ENCODE peak calls at places on chromosome 20, in ten cellular contexts. One of them, this sample, is unnamed.

GRCh38 chr20:61584851-61585250 is 332.8 kb downstream of the CDH4 start:
- DNase-seq in H7: no peak
- DNase-seq in activated gamma-delta T cell treated with Interleukin-2 at 50 U/mL for 16 hours: no peak
- DNase-seq in nephron progenitor cell: no peak
- DNase-seq in small intestine: no peak
- DNase-seq in Kasumi-1: no peak
- DNase-seq in KG1: no peak
- DNase-seq in AG09309: no peak
- DNase-seq in activated naive CD4-positive, alpha-beta T cell: no peak
- DNase-seq in cardiac muscle cell: peak
- DNase-seq in this sample: no peak

GRCh38 chr20:33670715-33671499 is 3.3 kb downstream of the NECAB3 start:
- DNase-seq in H7: no peak
- DNase-seq in activated gamma-delta T cell treated with Interleukin-2 at 50 U/mL for 16 hours: no peak
- DNase-seq in nephron progenitor cell: no peak
- DNase-seq in small intestine: no peak
- DNase-seq in Kasumi-1: no peak
- DNase-seq in KG1: no peak
- DNase-seq in AG09309: no peak
- DNase-seq in activated naive CD4-positive, alpha-beta T cell: no peak
- DNase-seq in cardiac muscle cell: no peak
- DNase-seq in this sample: no peak

GRCh38 chr20:7410150-7410549 is 530.1 kb downstream of the HAO1 start:
- DNase-seq in H7: no peak
- DNase-seq in activated gamma-delta T cell treated with Interleukin-2 at 50 U/mL for 16 hours: no peak
- DNase-seq in nephron progenitor cell: no peak
- DNase-seq in small intestine: no peak
- DNase-seq in Kasumi-1: no peak
- DNase-seq in KG1: no peak
- DNase-seq in AG09309: no peak
- DNase-seq in activated naive CD4-positive, alpha-beta T cell: no peak
- DNase-seq in cardiac muscle cell: no peak
- DNase-seq in this sample: no peak

GRCh38 chr20:8858181-8858794 is 210.6 kb upstream of the PLCB4 start:
- DNase-seq in H7: no peak
- DNase-seq in activated gamma-delta T cell treated with Interleukin-2 at 50 U/mL for 16 hours: no peak
- DNase-seq in nephron progenitor cell: no peak
- DNase-seq in small intestine: no peak
- DNase-seq in Kasumi-1: no peak
- DNase-seq in KG1: no peak
- DNase-seq in AG09309: no peak
- DNase-seq in activated naive CD4-positive, alpha-beta T cell: no peak
- DNase-seq in cardiac muscle cell: no peak
- DNase-seq in this sample: no peak

GRCh38 chr20:34388678-34389077 is 25.6 kb downstream of the ITCH start:
- DNase-seq in H7: no peak
- DNase-seq in activated gamma-delta T cell treated with Interleukin-2 at 50 U/mL for 16 hours: no peak
- DNase-seq in nephron progenitor cell: no peak
- DNase-seq in small intestine: no peak
- DNase-seq in Kasumi-1: no peak
- DNase-seq in KG1: no peak
- DNase-seq in AG09309: no peak
- DNase-seq in activated naive CD4-positive, alpha-beta T cell: no peak
- DNase-seq in cardiac muscle cell: no peak
- DNase-seq in this sample: no peak

GRCh38 chr20:63052571-63053429 is 46.0 kb upstream of the BHLHE23 start:
- DNase-seq in H7: peak
- DNase-seq in activated gamma-delta T cell treated with Interleukin-2 at 50 U/mL for 16 hours: no peak
- DNase-seq in nephron progenitor cell: no peak
- DNase-seq in small intestine: no peak
- DNase-seq in Kasumi-1: no peak
- DNase-seq in KG1: no peak
- DNase-seq in AG09309: no peak
- DNase-seq in activated naive CD4-positive, alpha-beta T cell: no peak
- DNase-seq in cardiac muscle cell: no peak
- DNase-seq in this sample: no peak

GRCh38 chr20:11267131-11267761 is 593.4 kb upstream of the JAG1 start:
- DNase-seq in H7: peak
- DNase-seq in activated gamma-delta T cell treated with Interleukin-2 at 50 U/mL for 16 hours: no peak
- DNase-seq in nephron progenitor cell: no peak
- DNase-seq in small intestine: peak
- DNase-seq in Kasumi-1: peak
- DNase-seq in KG1: no peak
- DNase-seq in AG09309: peak
- DNase-seq in activated naive CD4-positive, alpha-beta T cell: no peak
- DNase-seq in cardiac muscle cell: peak
- DNase-seq in this sample: no peak

GRCh38 chr20:3465301-3465700 is 5.5 kb upstream of the ATRN start:
- DNase-seq in H7: no peak
- DNase-seq in activated gamma-delta T cell treated with Interleukin-2 at 50 U/mL for 16 hours: no peak
- DNase-seq in nephron progenitor cell: no peak
- DNase-seq in small intestine: no peak
- DNase-seq in Kasumi-1: no peak
- DNase-seq in KG1: no peak
- DNase-seq in AG09309: no peak
- DNase-seq in activated naive CD4-positive, alpha-beta T cell: no peak
- DNase-seq in cardiac muscle cell: no peak
- DNase-seq in this sample: no peak

GRCh38 chr20:61397790-61398189 is 145.7 kb downstream of the CDH4 start:
- DNase-seq in H7: no peak
- DNase-seq in activated gamma-delta T cell treated with Interleukin-2 at 50 U/mL for 16 hours: no peak
- DNase-seq in nephron progenitor cell: no peak
- DNase-seq in small intestine: no peak
- DNase-seq in Kasumi-1: no peak
- DNase-seq in KG1: no peak
- DNase-seq in AG09309: no peak
- DNase-seq in activated naive CD4-positive, alpha-beta T cell: no peak
- DNase-seq in cardiac muscle cell: no peak
- DNase-seq in this sample: no peak

GRCh38 chr20:13373400-13373799 is 152.3 kb downstream of the ISM1 start:
- DNase-seq in H7: no peak
- DNase-seq in activated gamma-delta T cell treated with Interleukin-2 at 50 U/mL for 16 hours: no peak
- DNase-seq in nephron progenitor cell: no peak
- DNase-seq in small intestine: no peak
- DNase-seq in Kasumi-1: no peak
- DNase-seq in KG1: no peak
- DNase-seq in AG09309: no peak
- DNase-seq in activated naive CD4-positive, alpha-beta T cell: no peak
- DNase-seq in cardiac muscle cell: no peak
- DNase-seq in this sample: no peak

GRCh38 chr20:49846206-49846807 is 33.7 kb downstream of the SLC9A8 start:
- DNase-seq in H7: peak
- DNase-seq in activated gamma-delta T cell treated with Interleukin-2 at 50 U/mL for 16 hours: peak
- DNase-seq in nephron progenitor cell: peak
- DNase-seq in small intestine: peak
- DNase-seq in Kasumi-1: peak
- DNase-seq in KG1: peak
- DNase-seq in AG09309: no peak
- DNase-seq in activated naive CD4-positive, alpha-beta T cell: no peak
- DNase-seq in cardiac muscle cell: peak
- DNase-seq in this sample: no peak

GRCh38 chr20:13868331-13868730 is 83.5 kb downstream of the NDUFAF5 start:
- DNase-seq in H7: no peak
- DNase-seq in activated gamma-delta T cell treated with Interleukin-2 at 50 U/mL for 16 hours: no peak
- DNase-seq in nephron progenitor cell: no peak
- DNase-seq in small intestine: no peak
- DNase-seq in Kasumi-1: peak
- DNase-seq in KG1: no peak
- DNase-seq in AG09309: peak
- DNase-seq in activated naive CD4-positive, alpha-beta T cell: no peak
- DNase-seq in cardiac muscle cell: no peak
- DNase-seq in this sample: peak

GRCh38 chr20:23606652-23607049 is 934 bp upstream of the CST9 start:
- DNase-seq in H7: peak
- DNase-seq in activated gamma-delta T cell treated with Interleukin-2 at 50 U/mL for 16 hours: peak
- DNase-seq in nephron progenitor cell: peak
- DNase-seq in small intestine: peak
- DNase-seq in Kasumi-1: peak
- DNase-seq in KG1: peak
- DNase-seq in AG09309: peak
- DNase-seq in activated naive CD4-positive, alpha-beta T cell: peak
- DNase-seq in cardiac muscle cell: peak
- DNase-seq in this sample: no peak

GRCh38 chr20:20184149-20184548 is 131.8 kb downstream of the CFAP61 start:
- DNase-seq in H7: no peak
- DNase-seq in activated gamma-delta T cell treated with Interleukin-2 at 50 U/mL for 16 hours: no peak
- DNase-seq in nephron progenitor cell: no peak
- DNase-seq in small intestine: no peak
- DNase-seq in Kasumi-1: no peak
- DNase-seq in KG1: no peak
- DNase-seq in AG09309: no peak
- DNase-seq in activated naive CD4-positive, alpha-beta T cell: no peak
- DNase-seq in cardiac muscle cell: no peak
- DNase-seq in this sample: no peak

GRCh38 chr20:35511814-35512420 is 17.5 kb downstream of the C20orf173 start:
- DNase-seq in H7: peak
- DNase-seq in activated gamma-delta T cell treated with Interleukin-2 at 50 U/mL for 16 hours: no peak
- DNase-seq in nephron progenitor cell: no peak
- DNase-seq in small intestine: peak
- DNase-seq in Kasumi-1: peak
- DNase-seq in KG1: no peak
- DNase-seq in AG09309: no peak
- DNase-seq in activated naive CD4-positive, alpha-beta T cell: no peak
- DNase-seq in cardiac muscle cell: peak
- DNase-seq in this sample: no peak

GRCh38 chr20:41716436-41716835 is 98.3 kb upstream of the CHD6 start:
- DNase-seq in H7: no peak
- DNase-seq in activated gamma-delta T cell treated with Interleukin-2 at 50 U/mL for 16 hours: no peak
- DNase-seq in nephron progenitor cell: no peak
- DNase-seq in small intestine: no peak
- DNase-seq in Kasumi-1: no peak
- DNase-seq in KG1: no peak
- DNase-seq in AG09309: no peak
- DNase-seq in activated naive CD4-positive, alpha-beta T cell: no peak
- DNase-seq in cardiac muscle cell: no peak
- DNase-seq in this sample: no peak